ENCODE peak calls at places on chromosome 19, in five cellular contexts. D is naive thymus-derived CD4-positive, alpha-beta T cell; B is neuronal stem cell; H is IMR-90; U is cardiac muscle cell. L is an unnamed sample.
A peak's percentile ranks its signal among the peaks of the same experiment; 100 is the strongest.

GRCh38 chr19:51887522-51888498 is at the start of gene ZNF577:
- DNase-seq in D (peak; percentile 62), B (peak; percentile 78), H (peak; percentile 93), U (peak; percentile 96), L (peak; percentile 59)

GRCh38 chr19:16335226-16335625 is 10.6 kb downstream of the KLF2 start:
- DNase-seq in D (no peak), B (no peak), H (no peak), U (no peak), L (peak; percentile 59)

GRCh38 chr19:41998246-41999020 is 4.4 kb upstream of the ATP1A3 start:
- DNase-seq in D (no peak), B (peak; percentile 66), H (peak; percentile 39), U (peak; percentile 45), L (peak; percentile 7)

GRCh38 chr19:1618157-1619093 is 13.2 kb upstream of the UQCR11 start:
- DNase-seq in D (no peak), B (no peak), H (no peak), U (peak; percentile 20), L (no peak)

GRCh38 chr19:58338825-58339558 is 12.2 kb downstream of the ZSCAN22 start:
- DNase-seq in D (no peak), B (no peak), H (peak; percentile 7), U (no peak), L (no peak)

GRCh38 chr19:35844482-35845214 is 7.7 kb downstream of the NPHS1 start:
- DNase-seq in D (no peak), B (no peak), H (no peak), U (no peak), L (no peak)

GRCh38 chr19:10817291-10818038 is 18.5 kb downstream of the TMED1 start:
- DNase-seq in D (no peak), B (no peak), H (peak; percentile 98), U (peak; percentile 96), L (no peak)

GRCh38 chr19:2443116-2443784 is 13.5 kb downstream of the LMNB2 start:
- DNase-seq in D (no peak), B (no peak), H (no peak), U (no peak), L (no peak)

GRCh38 chr19:12666305-12667048 is at the start of the genes MAN2B1 and WDR83:
- DNase-seq in D (peak; percentile 69), B (peak; percentile 80), H (peak; percentile 52), U (peak; percentile 71), L (peak; percentile 80)

GRCh38 chr19:45780448-45781281 is 1.6 kb downstream of the DMPK start:
- DNase-seq in D (no peak), B (no peak), H (no peak), U (no peak), L (no peak)

GRCh38 chr19:29596080-29596479 is 10.0 kb upstream of the POP4 start:
- DNase-seq in D (no peak), B (no peak), H (no peak), U (no peak), L (no peak)

GRCh38 chr19:28706693-28707092 is 506.3 kb downstream of the UQCRFS1 start:
- DNase-seq in D (no peak), B (no peak), H (no peak), U (no peak), L (no peak)

GRCh38 chr19:18155095-18156087 is 2.4 kb downstream of the PIK3R2 start:
- DNase-seq in D (no peak), B (no peak), H (no peak), U (no peak), L (no peak)

GRCh38 chr19:39544201-39544903 is 4.4 kb upstream of the EID2 start:
- DNase-seq in D (no peak), B (no peak), H (peak; percentile 13), U (peak; percentile 41), L (no peak)

GRCh38 chr19:31533114-31533513 is 183.9 kb upstream of the TSHZ3 start:
- DNase-seq in D (no peak), B (no peak), H (no peak), U (peak; percentile 47), L (no peak)

GRCh38 chr19:10760268-10760944 is 42.5 kb downstream of the DNM2 start:
- DNase-seq in D (no peak), B (no peak), H (no peak), U (no peak), L (peak; percentile 32)

GRCh38 chr19:42467437-42467760 is 24.7 kb upstream of the CXCL17 start:
- DNase-seq in D (no peak), B (no peak), H (no peak), U (no peak), L (no peak)

GRCh38 chr19:34220472-34221063 is 33.8 kb upstream of the GARRE1 start:
- DNase-seq in D (peak; percentile 58), B (peak; percentile 23), H (peak; percentile 53), U (peak; percentile 70), L (peak; percentile 41)

GRCh38 chr19:1945899-1946298 is 4.9 kb downstream of the CSNK1G2 start:
- DNase-seq in D (peak; percentile 37), B (no peak), H (no peak), U (peak; percentile 29), L (no peak)

GRCh38 chr19:58476498-58477015 is 405 bp downstream of the ZNF446 start:
- DNase-seq in D (no peak), B (no peak), H (no peak), U (peak; percentile 18), L (no peak)

GRCh38 chr19:46945668-46946067 is 74.0 kb upstream of the NPAS1 start:
- DNase-seq in D (no peak), B (no peak), H (no peak), U (peak; percentile 45), L (no peak)

GRCh38 chr19:35399948-35400772 is 29.3 kb downstream of the GPR42 start:
- DNase-seq in D (no peak), B (no peak), H (no peak), U (no peak), L (no peak)

GRCh38 chr19:56111601-56112312 is 9.3 kb downstream of the ZNF787 start:
- DNase-seq in D (peak; percentile 63), B (no peak), H (no peak), U (no peak), L (no peak)

GRCh38 chr19:41821003-41821735 is 23.3 kb downstream of the LYPD4 start:
- DNase-seq in D (peak; percentile 68), B (peak; percentile 41), H (peak; percentile 15), U (peak; percentile 40), L (peak; percentile 27)

DNA sequence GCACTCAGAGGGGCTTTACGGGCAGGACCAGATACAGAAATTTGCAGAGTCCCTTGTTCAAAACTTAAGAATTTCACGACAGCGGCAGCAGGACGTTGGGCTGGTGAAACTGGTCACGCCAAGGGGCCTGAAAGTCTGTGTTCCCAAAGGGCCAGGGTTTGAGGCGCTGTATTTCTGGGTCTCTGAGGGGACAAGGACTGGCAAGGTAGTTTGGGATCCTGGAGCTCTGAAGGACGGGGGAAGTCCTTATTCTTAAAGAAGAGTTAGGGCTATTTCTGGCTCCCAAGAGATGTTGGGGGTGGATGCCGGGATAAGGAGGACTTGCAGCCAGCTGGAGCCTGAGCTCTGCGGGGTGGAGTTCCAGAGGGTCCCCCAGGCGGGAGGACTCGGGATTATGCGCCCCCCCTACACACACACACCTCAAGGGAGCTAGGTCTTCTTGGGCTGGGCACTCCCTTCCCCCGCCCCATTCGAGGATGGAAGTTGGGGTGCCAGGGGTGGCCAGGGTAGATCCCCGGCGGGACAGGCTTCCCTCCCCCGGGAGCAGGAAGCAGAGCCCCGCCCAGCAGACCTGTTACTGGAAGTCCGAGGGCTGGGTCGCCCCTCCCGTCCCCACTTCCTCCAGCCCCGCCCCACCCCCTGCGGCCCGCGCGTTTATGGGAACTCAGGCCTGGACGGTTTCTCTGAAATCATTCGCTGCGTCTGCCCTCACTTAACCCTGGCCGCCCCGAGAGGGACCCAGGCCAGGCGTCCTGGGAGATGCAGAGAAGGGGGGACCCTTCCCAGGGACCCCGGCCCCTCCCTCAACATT is 5.6 kb downstream of the BCL3 start:
- DNase-seq in D (peak; percentile 44), B (no peak), H (peak; percentile 77), U (peak; percentile 96), L (peak; percentile 69)
- H3K4me1 ChIP-seq in D (peaks cover 44% of the 10 kb centered on the region), B (peaks cover 17% of the 10 kb centered on the region), H (peaks cover 57% of the 10 kb centered on the region), U (peaks cover 19% of the 10 kb centered on the region), L (peaks cover 57% of the 10 kb centered on the region)

DNA sequence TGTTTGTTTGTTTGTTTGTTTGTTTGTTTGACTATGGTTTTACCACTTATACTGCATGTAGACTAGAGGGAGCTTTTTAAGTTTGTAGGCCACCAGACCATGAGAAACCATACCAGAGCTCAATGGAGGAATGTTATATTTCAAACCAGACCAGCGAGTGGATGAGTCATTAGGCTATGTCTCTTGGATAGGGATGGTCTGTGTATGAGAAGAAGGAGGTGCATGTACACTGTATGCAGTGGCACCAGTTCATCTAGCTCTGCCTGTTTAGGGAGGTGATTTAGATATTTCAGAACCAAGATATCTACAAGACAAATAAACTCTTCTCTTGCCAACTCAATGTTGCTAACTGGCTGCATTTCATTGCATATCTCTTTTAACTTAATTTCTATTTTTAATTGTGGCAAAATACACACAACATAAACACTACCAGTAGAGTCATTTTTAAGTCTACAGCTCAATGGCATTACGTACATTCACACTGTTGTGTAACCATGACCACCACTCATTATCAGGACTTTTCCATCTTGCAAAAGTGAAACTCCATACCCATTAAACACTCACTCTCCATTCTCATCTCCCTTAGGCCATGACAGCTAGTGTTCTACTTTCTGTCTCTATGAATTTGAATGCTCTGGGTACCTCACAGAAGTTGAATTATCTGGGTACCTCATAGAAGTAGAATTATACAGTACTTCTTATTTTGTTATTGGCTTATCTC is 29.2 kb downstream of the SYDE1 start:
- DNase-seq in D (no peak), B (no peak), H (peak; percentile 82), U (no peak), L (no peak)
- H3K27ac ChIP-seq in D (no peak overlapping the region), B (no peak overlapping the region), H (no peak overlapping the region), U (no peak overlapping the region), L (no peak overlapping the region)

DNA sequence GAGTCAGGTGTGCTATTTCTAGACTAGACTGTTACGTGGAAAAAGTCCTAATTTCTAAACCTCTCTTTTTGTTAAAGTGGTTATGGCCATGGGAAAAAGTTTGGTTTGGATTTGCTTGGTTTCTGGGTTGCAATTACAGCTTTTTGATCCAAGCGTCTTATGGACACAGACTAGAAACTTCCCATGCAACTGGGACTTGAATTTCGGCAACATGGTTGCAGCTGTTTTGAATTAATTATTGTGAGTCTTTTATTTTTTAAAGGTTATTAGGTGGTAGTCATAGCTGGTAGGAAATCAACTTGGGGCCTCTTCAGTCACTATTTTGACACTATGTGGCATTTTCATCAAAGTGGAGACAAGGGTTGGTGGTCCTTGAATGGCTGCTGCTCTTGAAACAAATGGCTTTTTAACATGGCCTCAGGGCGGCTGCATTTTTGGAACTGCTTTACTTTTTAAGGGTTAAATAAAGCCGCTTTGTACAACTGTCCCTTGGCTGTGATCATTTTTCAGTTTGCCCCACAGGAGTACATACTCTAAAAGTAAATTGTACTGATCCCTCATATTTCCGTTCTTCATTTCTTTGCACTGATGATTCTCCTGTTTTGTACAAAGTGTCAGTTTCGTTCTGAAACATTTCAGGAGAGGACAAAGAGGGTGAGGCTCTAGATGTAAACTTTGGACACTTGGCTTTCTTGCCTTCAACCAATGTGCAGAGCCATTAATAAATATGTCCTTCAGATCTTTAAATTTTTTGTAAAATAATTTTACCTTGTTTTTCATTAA is 15.9 kb downstream of the HNRNPM start:
- DNase-seq in D (no peak), B (no peak), H (no peak), U (no peak), L (no peak)
- H3K4me1 ChIP-seq in D (peaks cover 6% of the 10 kb centered on the region), B (peaks cover 4% of the 10 kb centered on the region), H (peaks cover 39% of the 10 kb centered on the region), U (peaks cover 42% of the 10 kb centered on the region), L (peaks cover 34% of the 10 kb centered on the region)

DNA sequence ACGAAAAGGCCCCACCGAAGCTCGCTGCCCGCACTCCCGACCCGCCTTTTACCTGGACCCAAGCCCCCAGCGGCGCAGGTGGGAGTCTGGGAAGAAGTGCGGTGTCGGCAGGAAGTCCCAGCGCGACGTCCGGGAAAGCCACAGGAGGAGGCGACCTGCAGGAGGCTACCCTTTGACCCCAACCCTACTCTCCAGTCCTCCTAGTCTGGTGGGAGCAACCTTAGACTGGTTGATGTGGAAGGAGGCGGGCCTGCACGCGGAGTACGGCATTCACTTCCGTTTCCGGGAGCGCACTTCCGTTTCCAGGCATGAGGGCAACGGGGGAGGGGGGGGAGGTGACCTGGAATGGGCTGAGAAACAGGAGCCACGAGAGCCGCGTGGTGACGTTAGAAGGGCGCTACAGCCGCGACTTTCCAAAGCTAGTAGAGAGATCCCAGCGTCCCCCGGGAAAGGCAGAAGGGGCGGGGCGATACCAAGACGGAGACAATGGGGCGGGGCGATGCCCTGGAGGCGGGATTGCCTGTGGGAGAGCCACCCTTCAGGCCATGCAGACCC is 28.5 kb downstream of the ZNF266 start:
- DNase-seq in D (peak; percentile 40), B (no peak), H (peak; percentile 92), U (peak; percentile 92), L (peak; percentile 17)
- H3K27ac ChIP-seq in D (no peak overlapping the region), B (no peak overlapping the region), H (peak overlapping the region; percentile 46), U (no peak overlapping the region), L (no peak overlapping the region)